ENCODE peak calls at places on chromosomes 2 and 18, in six cellular contexts. One of them, this sample, is unnamed.

GRCh38 chr2:26455037-26455800 is 22.7 kb downstream of the OTOF start:
- DNase-seq in stimulated activated CD4-positive, alpha-beta T cell treated with anti-CD3 and anti-CD28 coated beads, Interleukin-2, amount 100 ng/mL, for 4 hours: no peak
- DNase-seq in EL: no peak
- DNase-seq in mammary epithelial cell: no peak
- DNase-seq in astrocyte of the spinal cord: no peak
- DNase-seq in T-helper 17 cell: no peak
- DNase-seq in this sample: no peak

GRCh38 chr2:53028259-53028658 is 739.3 kb upstream of the CHAC2 start:
- DNase-seq in stimulated activated CD4-positive, alpha-beta T cell treated with anti-CD3 and anti-CD28 coated beads, Interleukin-2, amount 100 ng/mL, for 4 hours: no peak
- DNase-seq in EL: peak
- DNase-seq in mammary epithelial cell: no peak
- DNase-seq in astrocyte of the spinal cord: peak
- DNase-seq in T-helper 17 cell: no peak
- DNase-seq in this sample: no peak

GRCh38 chr2:192190474-192190873 is 4.3 kb downstream of the TMEFF2 start:
- DNase-seq in stimulated activated CD4-positive, alpha-beta T cell treated with anti-CD3 and anti-CD28 coated beads, Interleukin-2, amount 100 ng/mL, for 4 hours: no peak
- DNase-seq in EL: peak
- DNase-seq in mammary epithelial cell: no peak
- DNase-seq in astrocyte of the spinal cord: peak
- DNase-seq in T-helper 17 cell: no peak
- DNase-seq in this sample: no peak

GRCh38 chr2:100276716-100277115 is 45.6 kb downstream of the LONRF2 start:
- DNase-seq in stimulated activated CD4-positive, alpha-beta T cell treated with anti-CD3 and anti-CD28 coated beads, Interleukin-2, amount 100 ng/mL, for 4 hours: no peak
- DNase-seq in EL: no peak
- DNase-seq in mammary epithelial cell: no peak
- DNase-seq in astrocyte of the spinal cord: no peak
- DNase-seq in T-helper 17 cell: no peak
- DNase-seq in this sample: no peak

GRCh38 chr2:208142255-208142924 is 3.6 kb downstream of the CRYGB start:
- DNase-seq in stimulated activated CD4-positive, alpha-beta T cell treated with anti-CD3 and anti-CD28 coated beads, Interleukin-2, amount 100 ng/mL, for 4 hours: no peak
- DNase-seq in EL: peak
- DNase-seq in mammary epithelial cell: peak
- DNase-seq in astrocyte of the spinal cord: peak
- DNase-seq in T-helper 17 cell: no peak
- DNase-seq in this sample: no peak

GRCh38 chr18:70249118-70249517 is 39.7 kb upstream of the SOCS6 start:
- DNase-seq in stimulated activated CD4-positive, alpha-beta T cell treated with anti-CD3 and anti-CD28 coated beads, Interleukin-2, amount 100 ng/mL, for 4 hours: no peak
- DNase-seq in EL: peak
- DNase-seq in mammary epithelial cell: peak
- DNase-seq in astrocyte of the spinal cord: peak
- DNase-seq in T-helper 17 cell: no peak
- DNase-seq in this sample: peak

GRCh38 chr2:241893265-241893664 is 23.7 kb downstream of the RTP5 start:
- DNase-seq in stimulated activated CD4-positive, alpha-beta T cell treated with anti-CD3 and anti-CD28 coated beads, Interleukin-2, amount 100 ng/mL, for 4 hours: no peak
- DNase-seq in EL: no peak
- DNase-seq in mammary epithelial cell: no peak
- DNase-seq in astrocyte of the spinal cord: no peak
- DNase-seq in T-helper 17 cell: no peak
- DNase-seq in this sample: no peak

GRCh38 chr18:12296087-12296403 is 12.0 kb upstream of the TUBB6 start:
- DNase-seq in stimulated activated CD4-positive, alpha-beta T cell treated with anti-CD3 and anti-CD28 coated beads, Interleukin-2, amount 100 ng/mL, for 4 hours: no peak
- DNase-seq in EL: peak
- DNase-seq in mammary epithelial cell: peak
- DNase-seq in astrocyte of the spinal cord: no peak
- DNase-seq in T-helper 17 cell: no peak
- DNase-seq in this sample: no peak

GRCh38 chr2:105765415-105766299 is 20.9 kb downstream of the NCK2 start:
- DNase-seq in stimulated activated CD4-positive, alpha-beta T cell treated with anti-CD3 and anti-CD28 coated beads, Interleukin-2, amount 100 ng/mL, for 4 hours: no peak
- DNase-seq in EL: no peak
- DNase-seq in mammary epithelial cell: peak
- DNase-seq in astrocyte of the spinal cord: no peak
- DNase-seq in T-helper 17 cell: no peak
- DNase-seq in this sample: peak

GRCh38 chr2:26243643-26244478 is 571 bp downstream of the HADHA start:
- DNase-seq in stimulated activated CD4-positive, alpha-beta T cell treated with anti-CD3 and anti-CD28 coated beads, Interleukin-2, amount 100 ng/mL, for 4 hours: no peak
- DNase-seq in EL: peak
- DNase-seq in mammary epithelial cell: peak
- DNase-seq in astrocyte of the spinal cord: peak
- DNase-seq in T-helper 17 cell: peak
- DNase-seq in this sample: no peak

GRCh38 chr2:16280081-16280480 is 339.7 kb downstream of the MYCN start:
- DNase-seq in stimulated activated CD4-positive, alpha-beta T cell treated with anti-CD3 and anti-CD28 coated beads, Interleukin-2, amount 100 ng/mL, for 4 hours: no peak
- DNase-seq in EL: no peak
- DNase-seq in mammary epithelial cell: no peak
- DNase-seq in astrocyte of the spinal cord: no peak
- DNase-seq in T-helper 17 cell: no peak
- DNase-seq in this sample: no peak

GRCh38 chr2:72415256-72415655 is 267.6 kb upstream of the CYP26B1 start:
- DNase-seq in stimulated activated CD4-positive, alpha-beta T cell treated with anti-CD3 and anti-CD28 coated beads, Interleukin-2, amount 100 ng/mL, for 4 hours: no peak
- DNase-seq in EL: peak
- DNase-seq in mammary epithelial cell: peak
- DNase-seq in astrocyte of the spinal cord: peak
- DNase-seq in T-helper 17 cell: no peak
- DNase-seq in this sample: no peak

This sample was measured in epithelial cell of prostate.